ENCODE peak calls at places on chromosomes 4 and X, in six cellular contexts. R, I, H, Y, L and U are unnamed samples.

GRCh38 chr4:109658871-109659410 is 44.3 kb downstream of the CASP6 start:
- DNase-seq in R (no peak), I (no peak), H (no peak), Y (peak; percentile 6), L (peak; percentile 24), U (no peak)

GRCh38 chrX:31268359-31268758 is 196.5 kb upstream of the FTHL17 start:
- DNase-seq in R (no peak), I (peak; percentile 4), H (no peak), Y (peak; percentile 16), L (no peak), U (no peak)

GRCh38 chrX:39260965-39261364 is 459.7 kb downstream of the MID1IP1 start:
- DNase-seq in R (no peak), I (peak; percentile 46), H (no peak), Y (no peak), L (no peak), U (no peak)

GRCh38 chr4:55808187-55808586 is 11.4 kb upstream of the EXOC1L start:
- DNase-seq in R (no peak), I (no peak), H (no peak), Y (no peak), L (no peak), U (no peak)

GRCh38 chr4:89267392-89267791 is 40.2 kb downstream of the GPRIN3 start:
- DNase-seq in R (no peak), I (no peak), H (no peak), Y (no peak), L (no peak), U (no peak)

GRCh38 chrX:49155900-49156837 is 6.4 kb upstream of the MAGIX start:
- DNase-seq in R (peak; percentile 69), I (peak; percentile 87), H (peak; percentile 78), Y (peak; percentile 85), L (peak; percentile 82), U (peak; percentile 62)

GRCh38 chrX:147565239-147565638 is 346.5 kb upstream of the FMR1 start:
- DNase-seq in R (no peak), I (peak; percentile 14), H (no peak), Y (no peak), L (no peak), U (no peak)

GRCh38 chr4:82419451-82419850 is 10.8 kb downstream of the HNRNPDL start:
- DNase-seq in R (no peak), I (no peak), H (no peak), Y (no peak), L (no peak), U (no peak)